ENCODE peak calls at places on chromosomes 7 and 10, in six cellular contexts. One of them, this sample, is unnamed.

GRCh38 chr10:131972474-131973071 is 9.2 kb downstream of the BNIP3 start:
- DNase-seq in Panc1: no peak
- DNase-seq in CD8-positive, alpha-beta T cell: peak
- DNase-seq in ovary: peak
- DNase-seq in GM23338: no peak
- DNase-seq in GM12878: no peak
- DNase-seq in this sample: no peak

GRCh38 chr7:29408841-29409243 is 154.8 kb upstream of the PRR15 start:
- DNase-seq in Panc1: peak
- DNase-seq in CD8-positive, alpha-beta T cell: peak
- DNase-seq in ovary: peak
- DNase-seq in GM23338: peak
- DNase-seq in GM12878: peak
- DNase-seq in this sample: peak

GRCh38 chr10:4770766-4771553 is 55.0 kb upstream of the AKR1E2 start:
- DNase-seq in Panc1: peak
- DNase-seq in CD8-positive, alpha-beta T cell: no peak
- DNase-seq in ovary: no peak
- DNase-seq in GM23338: peak
- DNase-seq in GM12878: no peak
- DNase-seq in this sample: peak

GRCh38 chr10:132464256-132465192 is 67.5 kb downstream of the PWWP2B start:
- DNase-seq in Panc1: no peak
- DNase-seq in CD8-positive, alpha-beta T cell: no peak
- DNase-seq in ovary: peak
- DNase-seq in GM23338: no peak
- DNase-seq in GM12878: no peak
- DNase-seq in this sample: no peak

GRCh38 chr10:69819713-69820506 is 18.2 kb downstream of the COL13A1 start:
- DNase-seq in Panc1: no peak
- DNase-seq in CD8-positive, alpha-beta T cell: no peak
- DNase-seq in ovary: no peak
- DNase-seq in GM23338: no peak
- DNase-seq in GM12878: no peak
- DNase-seq in this sample: peak

GRCh38 chr10:70109064-70109729 is 23.4 kb downstream of the AIFM2 start:
- DNase-seq in Panc1: no peak
- DNase-seq in CD8-positive, alpha-beta T cell: no peak
- DNase-seq in ovary: no peak
- DNase-seq in GM23338: no peak
- DNase-seq in GM12878: no peak
- DNase-seq in this sample: no peak

GRCh38 chr7:39554583-39555140 is 11.5 kb upstream of the YAE1 start:
- DNase-seq in Panc1: no peak
- DNase-seq in CD8-positive, alpha-beta T cell: no peak
- DNase-seq in ovary: no peak
- DNase-seq in GM23338: no peak
- DNase-seq in GM12878: no peak
- DNase-seq in this sample: no peak

GRCh38 chr7:111735661-111736323 is 173.5 kb upstream of the IMMP2L start:
- DNase-seq in Panc1: peak
- DNase-seq in CD8-positive, alpha-beta T cell: no peak
- DNase-seq in ovary: peak
- DNase-seq in GM23338: peak
- DNase-seq in GM12878: no peak
- DNase-seq in this sample: peak

GRCh38 chr7:138618933-138619332 is 82.2 kb downstream of the SVOPL start:
- DNase-seq in Panc1: no peak
- DNase-seq in CD8-positive, alpha-beta T cell: no peak
- DNase-seq in ovary: no peak
- DNase-seq in GM23338: no peak
- DNase-seq in GM12878: no peak
- DNase-seq in this sample: no peak

GRCh38 chr10:106435081-106435480 is 729.4 kb downstream of the SORCS1 start:
- DNase-seq in Panc1: no peak
- DNase-seq in CD8-positive, alpha-beta T cell: no peak
- DNase-seq in ovary: no peak
- DNase-seq in GM23338: no peak
- DNase-seq in GM12878: no peak
- DNase-seq in this sample: no peak

GRCh38 chr10:130012129-130012528 is 48.1 kb upstream of the EBF3 start:
- DNase-seq in Panc1: no peak
- DNase-seq in CD8-positive, alpha-beta T cell: no peak
- DNase-seq in ovary: no peak
- DNase-seq in GM23338: no peak
- DNase-seq in GM12878: no peak
- DNase-seq in this sample: no peak

GRCh38 chr7:43721193-43721806 is 8.0 kb downstream of the COA1 start:
- DNase-seq in Panc1: no peak
- DNase-seq in CD8-positive, alpha-beta T cell: no peak
- DNase-seq in ovary: no peak
- DNase-seq in GM23338: peak
- DNase-seq in GM12878: no peak
- DNase-seq in this sample: peak

GRCh38 chr10:34717429-34717828 is 97.7 kb downstream of the PARD3 start:
- DNase-seq in Panc1: no peak
- DNase-seq in CD8-positive, alpha-beta T cell: no peak
- DNase-seq in ovary: no peak
- DNase-seq in GM23338: no peak
- DNase-seq in GM12878: no peak
- DNase-seq in this sample: no peak

GRCh38 chr10:96244354-96244753 is 27.0 kb downstream of the BLNK start:
- DNase-seq in Panc1: no peak
- DNase-seq in CD8-positive, alpha-beta T cell: no peak
- DNase-seq in ovary: no peak
- DNase-seq in GM23338: no peak
- DNase-seq in GM12878: peak
- DNase-seq in this sample: no peak

GRCh38 chr7:96013836-96014235 is 241.5 kb downstream of the DYNC1I1 start:
- DNase-seq in Panc1: no peak
- DNase-seq in CD8-positive, alpha-beta T cell: no peak
- DNase-seq in ovary: no peak
- DNase-seq in GM23338: no peak
- DNase-seq in GM12878: no peak
- DNase-seq in this sample: no peak

GRCh38 chr10:124000792-124001201 is 92.6 kb downstream of the CHST15 start:
- DNase-seq in Panc1: no peak
- DNase-seq in CD8-positive, alpha-beta T cell: no peak
- DNase-seq in ovary: no peak
- DNase-seq in GM23338: no peak
- DNase-seq in GM12878: no peak
- DNase-seq in this sample: no peak

GRCh38 chr7:46705416-46706255 is 784.6 kb upstream of the IGFBP3 start:
- DNase-seq in Panc1: no peak
- DNase-seq in CD8-positive, alpha-beta T cell: no peak
- DNase-seq in ovary: no peak
- DNase-seq in GM23338: no peak
- DNase-seq in GM12878: no peak
- DNase-seq in this sample: peak

GRCh38 chr10:110747609-110748464 is 103.7 kb downstream of the RBM20 start:
- DNase-seq in Panc1: no peak
- DNase-seq in CD8-positive, alpha-beta T cell: no peak
- DNase-seq in ovary: no peak
- DNase-seq in GM23338: no peak
- DNase-seq in GM12878: no peak
- DNase-seq in this sample: no peak

GRCh38 chr10:91054325-91054724 is 133.4 kb upstream of the ANKRD1 start:
- DNase-seq in Panc1: no peak
- DNase-seq in CD8-positive, alpha-beta T cell: no peak
- DNase-seq in ovary: no peak
- DNase-seq in GM23338: no peak
- DNase-seq in GM12878: no peak
- DNase-seq in this sample: no peak

GRCh38 chr10:62614389-62615157 is 189.9 kb upstream of the ADO start:
- DNase-seq in Panc1: no peak
- DNase-seq in CD8-positive, alpha-beta T cell: no peak
- DNase-seq in ovary: no peak
- DNase-seq in GM23338: no peak
- DNase-seq in GM12878: peak
- DNase-seq in this sample: no peak

GRCh38 chr7:5620459-5620881 is 161.0 kb downstream of the RNF216 start:
- DNase-seq in Panc1: no peak
- DNase-seq in CD8-positive, alpha-beta T cell: no peak
- DNase-seq in ovary: peak
- DNase-seq in GM23338: no peak
- DNase-seq in GM12878: no peak
- DNase-seq in this sample: no peak

DNA sequence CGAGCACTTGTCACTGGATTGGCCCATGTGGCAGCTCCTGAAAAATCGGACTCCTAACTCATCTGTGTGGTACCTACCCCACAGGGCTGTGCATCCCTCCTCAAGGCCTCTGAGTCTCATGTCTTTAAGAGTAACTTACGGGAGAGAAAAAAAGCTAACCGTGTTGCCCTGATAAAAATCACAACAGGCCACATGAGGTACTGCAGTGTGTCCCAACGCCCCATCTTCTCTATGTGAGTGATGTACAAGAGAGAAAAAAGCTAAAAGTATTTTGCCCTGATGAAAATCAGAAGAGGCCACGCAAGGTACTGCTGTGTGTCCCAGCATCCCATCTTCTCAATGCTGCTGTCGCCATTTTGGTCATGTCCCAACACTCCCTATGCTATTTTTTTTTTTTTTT is 41.2 kb upstream of the ADRB1 start:
- DNase-seq in Panc1: no peak
- DNase-seq in CD8-positive, alpha-beta T cell: no peak
- DNase-seq in ovary: no peak
- DNase-seq in GM23338: peak
- DNase-seq in GM12878: no peak
- DNase-seq in this sample: no peak
- TF ChIP-seq CTCF in Panc1: no peak
- TF ChIP-seq CTCF in CD8-positive, alpha-beta T cell: no peak
- TF ChIP-seq CTCF in ovary: no peak
- TF ChIP-seq CTCF in GM23338: no peak
- TF ChIP-seq CTCF in GM12878: no peak
- TF ChIP-seq CTCF in this sample: no peak

GRCh38 chr7:10557375-10557774 is 416.3 kb upstream of the PHF14 start:
- DNase-seq in Panc1: no peak
- DNase-seq in CD8-positive, alpha-beta T cell: no peak
- DNase-seq in ovary: no peak
- DNase-seq in GM23338: no peak
- DNase-seq in GM12878: no peak
- DNase-seq in this sample: no peak
- H3K4me3 ChIP-seq in Panc1: no peak
- H3K4me3 ChIP-seq in CD8-positive, alpha-beta T cell: no peak
- H3K4me3 ChIP-seq in ovary: no peak
- H3K4me3 ChIP-seq in GM23338: no peak
- H3K4me3 ChIP-seq in GM12878: no peak
- H3K4me3 ChIP-seq in this sample: no peak

GRCh38 chr7:124155400-124156022 is 122.6 kb upstream of the TMEM229A start:
- DNase-seq in Panc1: no peak
- DNase-seq in CD8-positive, alpha-beta T cell: no peak
- DNase-seq in ovary: no peak
- DNase-seq in GM23338: peak
- DNase-seq in GM12878: no peak
- DNase-seq in this sample: no peak
- TF ChIP-seq CTCF in Panc1: peak
- TF ChIP-seq CTCF in CD8-positive, alpha-beta T cell: no peak
- TF ChIP-seq CTCF in ovary: no peak
- TF ChIP-seq CTCF in GM23338: peak
- TF ChIP-seq CTCF in GM12878: peak
- TF ChIP-seq CTCF in this sample: no peak

GRCh38 chr10:58515296-58515956 is 2.8 kb downstream of the BICC1 start:
- DNase-seq in Panc1: no peak
- DNase-seq in CD8-positive, alpha-beta T cell: no peak
- DNase-seq in ovary: no peak
- DNase-seq in GM23338: no peak
- DNase-seq in GM12878: no peak
- DNase-seq in this sample: no peak
- H3K4me3 ChIP-seq in Panc1: no peak
- H3K4me3 ChIP-seq in CD8-positive, alpha-beta T cell: no peak
- H3K4me3 ChIP-seq in ovary: no peak
- H3K4me3 ChIP-seq in GM23338: no peak
- H3K4me3 ChIP-seq in GM12878: no peak
- H3K4me3 ChIP-seq in this sample: peak

DNA sequence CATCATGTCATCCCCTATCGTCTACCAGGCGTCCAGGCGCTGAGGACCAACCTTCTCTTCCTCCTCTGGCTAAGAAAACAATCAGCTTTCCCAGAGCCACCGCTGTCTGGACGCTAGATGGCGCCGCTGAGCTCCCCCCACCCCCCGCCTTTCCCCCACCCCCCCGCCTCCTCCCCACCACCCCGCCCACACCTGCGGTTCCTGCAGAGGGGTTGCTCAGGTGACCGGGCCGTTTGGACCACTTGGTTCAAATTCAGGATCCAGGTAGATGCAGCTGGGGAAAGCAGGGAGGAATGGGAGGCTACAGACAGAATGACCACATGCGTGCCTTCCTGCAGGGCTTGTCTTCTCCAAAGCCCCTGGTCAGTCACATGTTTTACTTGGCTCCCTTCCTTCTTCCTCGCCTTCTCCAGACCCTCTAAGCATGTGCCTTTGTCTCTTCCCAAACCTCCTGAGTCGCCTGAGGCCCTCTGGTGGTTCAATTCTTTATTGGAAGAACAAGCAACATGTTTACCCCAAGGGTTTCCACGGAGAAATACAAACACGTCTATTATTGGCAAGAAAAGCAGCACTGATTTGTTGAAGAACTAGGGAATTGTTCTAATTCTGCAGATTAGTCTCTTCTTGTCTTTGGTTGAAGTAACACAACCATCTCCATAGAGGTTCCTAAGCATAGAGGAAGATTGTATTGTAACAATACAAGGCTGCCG is 24.7 kb downstream of the AOC1 start:
- DNase-seq in Panc1: no peak
- DNase-seq in CD8-positive, alpha-beta T cell: peak
- DNase-seq in ovary: peak
- DNase-seq in GM23338: peak
- DNase-seq in GM12878: no peak
- DNase-seq in this sample: peak
- TF ChIP-seq CTCF in Panc1: peak
- TF ChIP-seq CTCF in CD8-positive, alpha-beta T cell: no peak
- TF ChIP-seq CTCF in ovary: peak
- TF ChIP-seq CTCF in GM23338: peak
- TF ChIP-seq CTCF in GM12878: peak
- TF ChIP-seq CTCF in this sample: peak

This sample was measured in HFF-Myc.